ENCODE peak calls at places on chromosomes 3 and 15, in nine cellular contexts. One of them, this sample, is unnamed.

GRCh38 chr15:68372291-68372811 is 59.6 kb downstream of the ITGA11 start:
- DNase-seq in breast epithelium: no peak
- DNase-seq in upper lobe of left lung: no peak
- DNase-seq in colonic mucosa: no peak
- DNase-seq in choroid plexus epithelial cell: peak
- DNase-seq in fibroblast of pulmonary artery: peak
- DNase-seq in RWPE2: peak
- DNase-seq in AG04449: no peak
- DNase-seq in bronchial epithelial cell: peak
- DNase-seq in this sample: peak

GRCh38 chr15:78264304-78265136 is at the start of gene DNAJA4:
- DNase-seq in breast epithelium: peak
- DNase-seq in upper lobe of left lung: peak
- DNase-seq in colonic mucosa: peak
- DNase-seq in choroid plexus epithelial cell: peak
- DNase-seq in fibroblast of pulmonary artery: peak
- DNase-seq in RWPE2: no peak
- DNase-seq in AG04449: no peak
- DNase-seq in bronchial epithelial cell: no peak
- DNase-seq in this sample: peak

GRCh38 chr3:33314993-33315392 is 37.8 kb downstream of the FBXL2 start:
- DNase-seq in breast epithelium: no peak
- DNase-seq in upper lobe of left lung: no peak
- DNase-seq in colonic mucosa: no peak
- DNase-seq in choroid plexus epithelial cell: no peak
- DNase-seq in fibroblast of pulmonary artery: no peak
- DNase-seq in RWPE2: no peak
- DNase-seq in AG04449: no peak
- DNase-seq in bronchial epithelial cell: no peak
- DNase-seq in this sample: no peak

GRCh38 chr3:20064387-20064786 is 24.1 kb downstream of the KAT2B start:
- DNase-seq in breast epithelium: no peak
- DNase-seq in upper lobe of left lung: no peak
- DNase-seq in colonic mucosa: no peak
- DNase-seq in choroid plexus epithelial cell: no peak
- DNase-seq in fibroblast of pulmonary artery: no peak
- DNase-seq in RWPE2: no peak
- DNase-seq in AG04449: no peak
- DNase-seq in bronchial epithelial cell: peak
- DNase-seq in this sample: no peak

GRCh38 chr3:192060160-192060783 is 599.3 kb downstream of the PYDC2 start:
- DNase-seq in breast epithelium: no peak
- DNase-seq in upper lobe of left lung: no peak
- DNase-seq in colonic mucosa: no peak
- DNase-seq in choroid plexus epithelial cell: no peak
- DNase-seq in fibroblast of pulmonary artery: no peak
- DNase-seq in RWPE2: no peak
- DNase-seq in AG04449: no peak
- DNase-seq in bronchial epithelial cell: no peak
- DNase-seq in this sample: no peak

GRCh38 chr3:157618075-157618760 is 115.0 kb upstream of the VEPH1 start:
- DNase-seq in breast epithelium: no peak
- DNase-seq in upper lobe of left lung: no peak
- DNase-seq in colonic mucosa: no peak
- DNase-seq in choroid plexus epithelial cell: peak
- DNase-seq in fibroblast of pulmonary artery: peak
- DNase-seq in RWPE2: no peak
- DNase-seq in AG04449: peak
- DNase-seq in bronchial epithelial cell: peak
- DNase-seq in this sample: peak

GRCh38 chr3:197599089-197599765 is 43.5 kb upstream of the BDH1 start:
- DNase-seq in breast epithelium: peak
- DNase-seq in upper lobe of left lung: peak
- DNase-seq in colonic mucosa: peak
- DNase-seq in choroid plexus epithelial cell: peak
- DNase-seq in fibroblast of pulmonary artery: peak
- DNase-seq in RWPE2: no peak
- DNase-seq in AG04449: no peak
- DNase-seq in bronchial epithelial cell: peak
- DNase-seq in this sample: peak

GRCh38 chr3:171001957-171002694 is 24.4 kb downstream of the SLC2A2 start:
- DNase-seq in breast epithelium: no peak
- DNase-seq in upper lobe of left lung: no peak
- DNase-seq in colonic mucosa: peak
- DNase-seq in choroid plexus epithelial cell: peak
- DNase-seq in fibroblast of pulmonary artery: peak
- DNase-seq in RWPE2: no peak
- DNase-seq in AG04449: no peak
- DNase-seq in bronchial epithelial cell: peak
- DNase-seq in this sample: peak

GRCh38 chr3:124234852-124235252 is 242.9 kb upstream of the ROPN1 start:
- DNase-seq in breast epithelium: no peak
- DNase-seq in upper lobe of left lung: no peak
- DNase-seq in colonic mucosa: no peak
- DNase-seq in choroid plexus epithelial cell: no peak
- DNase-seq in fibroblast of pulmonary artery: no peak
- DNase-seq in RWPE2: no peak
- DNase-seq in AG04449: no peak
- DNase-seq in bronchial epithelial cell: no peak
- DNase-seq in this sample: no peak

GRCh38 chr3:138344754-138345153 is 3.6 kb upstream of the MRAS start:
- DNase-seq in breast epithelium: no peak
- DNase-seq in upper lobe of left lung: no peak
- DNase-seq in colonic mucosa: no peak
- DNase-seq in choroid plexus epithelial cell: no peak
- DNase-seq in fibroblast of pulmonary artery: no peak
- DNase-seq in RWPE2: no peak
- DNase-seq in AG04449: no peak
- DNase-seq in bronchial epithelial cell: no peak
- DNase-seq in this sample: no peak

GRCh38 chr3:126539558-126540250 is 15.7 kb downstream of the CHST13 start:
- DNase-seq in breast epithelium: peak
- DNase-seq in upper lobe of left lung: peak
- DNase-seq in colonic mucosa: no peak
- DNase-seq in choroid plexus epithelial cell: no peak
- DNase-seq in fibroblast of pulmonary artery: no peak
- DNase-seq in RWPE2: peak
- DNase-seq in AG04449: no peak
- DNase-seq in bronchial epithelial cell: no peak
- DNase-seq in this sample: no peak

GRCh38 chr3:31170932-31171670 is 276.6 kb upstream of the GADL1 start:
- DNase-seq in breast epithelium: no peak
- DNase-seq in upper lobe of left lung: peak
- DNase-seq in colonic mucosa: no peak
- DNase-seq in choroid plexus epithelial cell: peak
- DNase-seq in fibroblast of pulmonary artery: peak
- DNase-seq in RWPE2: no peak
- DNase-seq in AG04449: peak
- DNase-seq in bronchial epithelial cell: peak
- DNase-seq in this sample: peak

GRCh38 chr3:192825657-192826200 is 91.9 kb downstream of the MB21D2 start:
- DNase-seq in breast epithelium: no peak
- DNase-seq in upper lobe of left lung: no peak
- DNase-seq in colonic mucosa: peak
- DNase-seq in choroid plexus epithelial cell: peak
- DNase-seq in fibroblast of pulmonary artery: peak
- DNase-seq in RWPE2: no peak
- DNase-seq in AG04449: no peak
- DNase-seq in bronchial epithelial cell: peak
- DNase-seq in this sample: peak

GRCh38 chr3:173065543-173065970 is 75.5 kb downstream of the SPATA16 start:
- DNase-seq in breast epithelium: no peak
- DNase-seq in upper lobe of left lung: no peak
- DNase-seq in colonic mucosa: peak
- DNase-seq in choroid plexus epithelial cell: peak
- DNase-seq in fibroblast of pulmonary artery: peak
- DNase-seq in RWPE2: no peak
- DNase-seq in AG04449: no peak
- DNase-seq in bronchial epithelial cell: peak
- DNase-seq in this sample: no peak

GRCh38 chr15:69784808-69785550 is 312.7 kb downstream of the TLE3 start:
- DNase-seq in breast epithelium: no peak
- DNase-seq in upper lobe of left lung: no peak
- DNase-seq in colonic mucosa: no peak
- DNase-seq in choroid plexus epithelial cell: no peak
- DNase-seq in fibroblast of pulmonary artery: no peak
- DNase-seq in RWPE2: no peak
- DNase-seq in AG04449: no peak
- DNase-seq in bronchial epithelial cell: peak
- DNase-seq in this sample: peak

GRCh38 chr3:182760576-182761164 is 32.6 kb upstream of the ATP11B start:
- DNase-seq in breast epithelium: no peak
- DNase-seq in upper lobe of left lung: no peak
- DNase-seq in colonic mucosa: peak
- DNase-seq in choroid plexus epithelial cell: no peak
- DNase-seq in fibroblast of pulmonary artery: no peak
- DNase-seq in RWPE2: no peak
- DNase-seq in AG04449: no peak
- DNase-seq in bronchial epithelial cell: no peak
- DNase-seq in this sample: no peak

GRCh38 chr3:160486459-160486869 is 36.9 kb upstream of the TRIM59 start:
- DNase-seq in breast epithelium: no peak
- DNase-seq in upper lobe of left lung: no peak
- DNase-seq in colonic mucosa: no peak
- DNase-seq in choroid plexus epithelial cell: peak
- DNase-seq in fibroblast of pulmonary artery: peak
- DNase-seq in RWPE2: no peak
- DNase-seq in AG04449: no peak
- DNase-seq in bronchial epithelial cell: peak
- DNase-seq in this sample: peak

GRCh38 chr15:47523669-47524068 is 193.6 kb upstream of the SEMA6D start:
- DNase-seq in breast epithelium: no peak
- DNase-seq in upper lobe of left lung: no peak
- DNase-seq in colonic mucosa: no peak
- DNase-seq in choroid plexus epithelial cell: peak
- DNase-seq in fibroblast of pulmonary artery: peak
- DNase-seq in RWPE2: no peak
- DNase-seq in AG04449: no peak
- DNase-seq in bronchial epithelial cell: peak
- DNase-seq in this sample: peak

GRCh38 chr15:25691544-25692430 is 171.3 kb downstream of the ATP10A start:
- DNase-seq in breast epithelium: peak
- DNase-seq in upper lobe of left lung: no peak
- DNase-seq in colonic mucosa: no peak
- DNase-seq in choroid plexus epithelial cell: peak
- DNase-seq in fibroblast of pulmonary artery: peak
- DNase-seq in RWPE2: no peak
- DNase-seq in AG04449: no peak
- DNase-seq in bronchial epithelial cell: no peak
- DNase-seq in this sample: peak
- TF ChIP-seq CTCF in breast epithelium: no peak
- TF ChIP-seq CTCF in upper lobe of left lung: no peak
- TF ChIP-seq CTCF in colonic mucosa: no peak
- TF ChIP-seq CTCF in choroid plexus epithelial cell: peak
- TF ChIP-seq CTCF in fibroblast of pulmonary artery: peak
- TF ChIP-seq CTCF in RWPE2: peak
- TF ChIP-seq CTCF in AG04449: peak
- TF ChIP-seq CTCF in bronchial epithelial cell: no peak
- TF ChIP-seq CTCF in this sample: peak

GRCh38 chr3:14001136-14001535 is 121.3 kb upstream of the WNT7A start:
- DNase-seq in breast epithelium: no peak
- DNase-seq in upper lobe of left lung: no peak
- DNase-seq in colonic mucosa: no peak
- DNase-seq in choroid plexus epithelial cell: peak
- DNase-seq in fibroblast of pulmonary artery: peak
- DNase-seq in RWPE2: no peak
- DNase-seq in AG04449: no peak
- DNase-seq in bronchial epithelial cell: peak
- DNase-seq in this sample: no peak
- H3K4me3 ChIP-seq in breast epithelium: no peak
- H3K4me3 ChIP-seq in upper lobe of left lung: no peak
- H3K4me3 ChIP-seq in colonic mucosa: no peak
- H3K4me3 ChIP-seq in choroid plexus epithelial cell: no peak
- H3K4me3 ChIP-seq in fibroblast of pulmonary artery: no peak
- H3K4me3 ChIP-seq in RWPE2: no peak
- H3K4me3 ChIP-seq in AG04449: no peak
- H3K4me3 ChIP-seq in bronchial epithelial cell: no peak
- H3K4me3 ChIP-seq in this sample: no peak

GRCh38 chr15:80984856-80985255 is 4.8 kb downstream of the MESD start:
- DNase-seq in breast epithelium: no peak
- DNase-seq in upper lobe of left lung: no peak
- DNase-seq in colonic mucosa: no peak
- DNase-seq in choroid plexus epithelial cell: peak
- DNase-seq in fibroblast of pulmonary artery: no peak
- DNase-seq in RWPE2: no peak
- DNase-seq in AG04449: no peak
- DNase-seq in bronchial epithelial cell: no peak
- DNase-seq in this sample: peak

GRCh38 chr15:80978685-80979084 is 10.9 kb downstream of the MESD start:
- DNase-seq in breast epithelium: no peak
- DNase-seq in upper lobe of left lung: no peak
- DNase-seq in colonic mucosa: no peak
- DNase-seq in choroid plexus epithelial cell: peak
- DNase-seq in fibroblast of pulmonary artery: no peak
- DNase-seq in RWPE2: no peak
- DNase-seq in AG04449: no peak
- DNase-seq in bronchial epithelial cell: peak
- DNase-seq in this sample: peak

GRCh38 chr15:80979538-80980200 is 9.9 kb downstream of the MESD start:
- DNase-seq in breast epithelium: no peak
- DNase-seq in upper lobe of left lung: no peak
- DNase-seq in colonic mucosa: no peak
- DNase-seq in choroid plexus epithelial cell: no peak
- DNase-seq in fibroblast of pulmonary artery: no peak
- DNase-seq in RWPE2: no peak
- DNase-seq in AG04449: no peak
- DNase-seq in bronchial epithelial cell: no peak
- DNase-seq in this sample: no peak

GRCh38 chr15:80982839-80983238 is 6.8 kb downstream of the MESD start:
- DNase-seq in breast epithelium: no peak
- DNase-seq in upper lobe of left lung: no peak
- DNase-seq in colonic mucosa: no peak
- DNase-seq in choroid plexus epithelial cell: no peak
- DNase-seq in fibroblast of pulmonary artery: no peak
- DNase-seq in RWPE2: no peak
- DNase-seq in AG04449: no peak
- DNase-seq in bronchial epithelial cell: no peak
- DNase-seq in this sample: no peak

DNA sequence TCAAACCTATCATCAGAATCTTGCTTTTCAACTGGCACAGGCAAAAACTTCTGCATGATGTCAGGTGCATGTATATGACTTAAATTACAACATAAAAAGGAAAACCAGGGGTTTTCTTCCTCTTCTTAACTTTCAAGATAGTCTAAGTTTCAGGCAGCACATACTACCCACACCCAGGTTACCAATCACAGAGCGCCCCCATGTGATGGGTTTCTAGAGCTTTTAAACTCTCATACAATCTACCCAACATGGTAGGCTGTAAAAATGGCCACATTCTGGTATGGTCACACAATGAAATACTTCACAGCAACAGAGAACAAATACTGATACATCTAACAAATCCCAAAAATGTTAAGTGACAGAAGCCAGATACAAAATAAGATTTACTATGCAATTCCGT is 7.4 kb downstream of the MESD start:
- DNase-seq in breast epithelium: no peak
- DNase-seq in upper lobe of left lung: no peak
- DNase-seq in colonic mucosa: no peak
- DNase-seq in choroid plexus epithelial cell: no peak
- DNase-seq in fibroblast of pulmonary artery: no peak
- DNase-seq in RWPE2: no peak
- DNase-seq in AG04449: no peak
- DNase-seq in bronchial epithelial cell: no peak
- DNase-seq in this sample: no peak
- TF ChIP-seq CTCF in breast epithelium: no peak
- TF ChIP-seq CTCF in upper lobe of left lung: no peak
- TF ChIP-seq CTCF in colonic mucosa: no peak
- TF ChIP-seq CTCF in choroid plexus epithelial cell: no peak
- TF ChIP-seq CTCF in fibroblast of pulmonary artery: no peak
- TF ChIP-seq CTCF in RWPE2: no peak
- TF ChIP-seq CTCF in AG04449: no peak
- TF ChIP-seq CTCF in bronchial epithelial cell: no peak
- TF ChIP-seq CTCF in this sample: no peak

GRCh38 chr15:88624156-88624970 is 3.2 kb downstream of the AEN start:
- DNase-seq in breast epithelium: no peak
- DNase-seq in upper lobe of left lung: no peak
- DNase-seq in colonic mucosa: no peak
- DNase-seq in choroid plexus epithelial cell: peak
- DNase-seq in fibroblast of pulmonary artery: peak
- DNase-seq in RWPE2: no peak
- DNase-seq in AG04449: no peak
- DNase-seq in bronchial epithelial cell: no peak
- DNase-seq in this sample: peak
- H3K4me3 ChIP-seq in breast epithelium: no peak
- H3K4me3 ChIP-seq in upper lobe of left lung: peak
- H3K4me3 ChIP-seq in colonic mucosa: no peak
- H3K4me3 ChIP-seq in choroid plexus epithelial cell: no peak
- H3K4me3 ChIP-seq in fibroblast of pulmonary artery: no peak
- H3K4me3 ChIP-seq in RWPE2: no peak
- H3K4me3 ChIP-seq in AG04449: peak
- H3K4me3 ChIP-seq in bronchial epithelial cell: no peak
- H3K4me3 ChIP-seq in this sample: peak

This sample was measured in fibroblast of mammary gland.